ENCODE peak calls at places on chromosomes 6 and 20, in nine cellular contexts. L, H, I, Q, K, T, W, O and V are unnamed samples.

GRCh38 chr6:37279366-37280134 is 21.6 kb upstream of the TMEM217 start:
- DNase-seq in W (no peak), L (no peak), Q (no peak), O (peak; percentile 63), K (no peak), I (peak; percentile 80), T (peak; percentile 80), H (peak; percentile 71), V (peak; percentile 67)

GRCh38 chr6:141309295-141309694 is 823.4 kb upstream of the GJE1 start:
- DNase-seq in W (no peak), L (no peak), T (peak; percentile 9), Q (no peak), H (no peak), I (peak; percentile 41), O (no peak), K (no peak), V (no peak)

GRCh38 chr6:107668826-107669474 is 155.2 kb downstream of the SCML4 start:
- DNase-seq in I (no peak), K (no peak), O (no peak), T (no peak), Q (no peak), H (no peak), W (no peak), L (no peak), V (no peak)

GRCh38 chr20:14543040-14543439 is 205.6 kb upstream of the FLRT3 start:
- DNase-seq in O (no peak), H (no peak), L (no peak), Q (no peak), T (peak; percentile 23), W (no peak), K (no peak), I (no peak), V (no peak)

GRCh38 chr6:11414564-11414963 is 123.0 kb upstream of the TMEM170B start:
- DNase-seq in K (no peak), W (no peak), L (no peak), I (no peak), O (no peak), H (no peak), Q (no peak), T (no peak), V (peak; percentile 92)

GRCh38 chr20:50191065-50191565 is 485 bp downstream of the CEBPB start:
- DNase-seq in K (no peak), H (peak; percentile 77), O (no peak), W (no peak), Q (peak; percentile 47), I (peak; percentile 58), L (no peak), T (no peak), V (no peak)

GRCh38 chr6:110067837-110068591 is 89.9 kb downstream of the GPR6 start:
- DNase-seq in T (no peak), K (no peak), L (no peak), W (peak; percentile 54), O (no peak), Q (no peak), I (no peak), H (no peak), V (no peak)

GRCh38 chr20:57400821-57401564 is 9.8 kb downstream of the RBM38 start:
- DNase-seq in L (no peak), I (no peak), H (no peak), W (no peak), K (no peak), Q (no peak), T (no peak), O (no peak), V (no peak)

GRCh38 chr6:24501914-24502313 is 7.1 kb downstream of the ALDH5A1 start:
- DNase-seq in L (no peak), Q (no peak), W (no peak), O (no peak), T (no peak), K (peak; percentile 0), H (no peak), I (no peak), V (no peak)

GRCh38 chr6:160146454-160147145 is 25.0 kb downstream of the SLC22A1 start:
- DNase-seq in L (no peak), I (no peak), O (no peak), K (no peak), T (no peak), Q (no peak), H (no peak), W (no peak), V (no peak)

GRCh38 chr6:26328265-26328844 is 36.6 kb upstream of the BTN3A2 start:
- DNase-seq in O (no peak), W (no peak), I (peak; percentile 54), K (no peak), Q (no peak), H (no peak), T (no peak), L (no peak), V (no peak)

GRCh38 chr20:47551240-47551639 is 49.6 kb downstream of the NCOA3 start:
- DNase-seq in O (no peak), T (no peak), Q (no peak), I (no peak), W (no peak), K (no peak), H (no peak), L (no peak), V (no peak)

GRCh38 chr20:58752565-58752964 is 60.0 kb downstream of the NPEPL1 start:
- DNase-seq in O (no peak), K (no peak), I (no peak), W (no peak), L (no peak), T (no peak), H (no peak), Q (no peak), V (no peak)

DNA sequence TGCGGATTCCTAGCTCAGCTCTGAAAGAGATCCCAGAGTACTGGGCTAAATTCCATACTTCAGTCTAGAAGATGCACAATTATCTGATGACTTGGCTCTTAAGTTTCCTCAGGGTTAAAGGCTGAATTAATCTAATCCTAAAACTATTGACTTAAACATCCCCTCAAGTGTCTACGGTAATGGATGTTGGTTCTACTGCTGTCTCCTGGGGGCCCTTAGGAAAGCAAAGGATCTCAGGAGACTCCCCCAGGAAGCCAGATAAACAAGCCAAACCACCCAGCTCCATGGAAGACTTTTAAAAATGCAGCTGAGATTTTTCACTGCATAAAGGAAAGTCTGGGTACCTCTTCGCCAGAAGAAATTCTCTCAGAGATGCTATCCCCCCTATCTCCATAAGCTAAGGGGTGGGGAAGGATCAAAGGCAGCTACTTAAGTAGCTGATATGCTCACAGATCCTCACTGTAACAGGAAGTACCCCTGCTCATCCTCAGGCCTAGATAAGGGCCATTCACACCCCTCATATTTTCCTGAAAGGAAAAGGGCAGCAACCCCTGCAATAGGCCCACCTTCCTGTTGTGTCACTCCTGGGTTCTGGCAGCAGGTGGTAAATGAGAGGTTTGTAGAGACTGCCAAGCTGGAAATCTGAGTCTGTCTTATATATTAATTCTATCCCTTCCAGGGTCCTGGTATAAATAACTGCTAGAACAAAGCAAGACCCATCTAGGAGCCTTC is 9.3 kb downstream of the NDRG3 start:
- DNase-seq in L (no peak), K (no peak), I (no peak), O (no peak), H (no peak), T (no peak), W (no peak), Q (no peak), V (no peak)
- H3K4me3 ChIP-seq in L (no peak overlapping the region), K (no peak overlapping the region), I (no peak overlapping the region), O (no peak overlapping the region), H (no peak overlapping the region), T (no peak overlapping the region), W (no peak overlapping the region), Q (no peak overlapping the region), V (no peak overlapping the region)

DNA sequence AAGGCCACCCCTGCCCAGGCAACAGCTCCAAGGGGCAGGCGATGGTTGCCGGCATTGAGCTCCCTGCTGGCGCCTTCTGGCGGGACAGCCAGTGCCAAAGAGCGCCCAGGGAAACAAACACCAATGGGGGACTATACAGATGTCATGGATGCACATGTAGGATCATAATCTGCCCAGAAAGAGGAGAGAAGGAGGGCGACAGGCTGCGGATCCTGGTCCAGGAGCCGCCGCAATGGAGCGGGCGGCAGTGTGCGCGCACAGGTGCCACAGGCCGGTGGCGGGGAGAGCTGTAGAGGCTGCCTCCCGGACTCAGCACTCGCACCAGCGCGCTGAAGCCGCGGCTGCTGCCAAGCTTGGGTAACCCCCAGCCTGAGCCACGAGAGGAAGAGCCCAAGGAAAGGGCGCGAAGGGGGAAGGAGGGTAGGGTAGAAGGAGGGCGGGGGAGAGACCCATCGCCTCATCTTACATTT is 418 bp upstream of the FUT9 start:
- DNase-seq in H (no peak), I (no peak), W (peak; percentile 46), T (no peak), Q (no peak), K (no peak), O (no peak), L (no peak), V (no peak)
- TF ChIP-seq CTCF in H (no peak), I (no peak), W (no peak), T (no peak), Q (no peak), K (no peak), O (no peak), L (no peak), V (no peak)

DNA sequence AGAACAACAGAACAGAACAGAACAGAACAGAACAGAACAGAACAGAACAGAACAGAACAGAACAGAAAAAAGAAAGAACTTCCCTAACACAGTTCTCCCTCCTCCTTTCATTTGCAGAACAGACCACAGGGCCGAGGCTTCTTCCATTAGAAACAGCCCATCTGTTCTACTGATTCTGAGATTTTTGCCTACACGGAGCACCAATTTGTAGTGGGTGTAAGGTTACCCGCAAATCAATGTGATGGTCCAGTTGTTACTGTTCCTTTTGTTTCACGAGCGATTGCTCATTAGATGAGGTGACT is 734 bp upstream of the OGFRL1 start:
- DNase-seq in O (no peak), K (no peak), T (no peak), I (no peak), H (no peak), Q (no peak), L (no peak), W (no peak), V (no peak)
- H3K4me3 ChIP-seq in O (peak overlapping the region; percentile 70), K (peak overlapping the region; percentile 75), T (peak overlapping the region; percentile 50), I (peak overlapping the region; percentile 65), H (peak overlapping the region; percentile 75), Q (peak overlapping the region; percentile 35), L (peak overlapping the region; percentile 90), W (peak overlapping the region; percentile 62), V (peak overlapping the region; percentile 78)

GRCh38 chr6:30915591-30915946 is 1.5 kb downstream of the VARS2 start:
- DNase-seq in L (peak; percentile 79), I (peak; percentile 82), T (peak; percentile 78), O (peak; percentile 23), Q (no peak), W (peak; percentile 75), K (no peak), H (no peak), V (no peak)

GRCh38 chr6:30914854-30915590 is 984 bp downstream of the VARS2 start:
- DNase-seq in L (no peak), T (no peak), O (no peak), Q (no peak), K (no peak), W (peak; percentile 24), I (peak; percentile 2), H (no peak), V (no peak)

GRCh38 chr6:30913721-30914075 is 340 bp upstream of the VARS2 start:
- DNase-seq in H (peak; percentile 93), O (no peak), K (no peak), Q (no peak), I (peak; percentile 2), L (no peak), T (no peak), W (peak; percentile 7), V (no peak)

GRCh38 chr6:30912746-30913520 is 1.1 kb upstream of the VARS2 start:
- DNase-seq in O (no peak), W (no peak), T (no peak), Q (no peak), K (no peak), H (peak; percentile 62), I (no peak), L (no peak), V (no peak)

GRCh38 chr6:30914076-30914853 is at the start of gene VARS2:
- DNase-seq in I (peak; percentile 92), O (peak; percentile 64), K (peak; percentile 95), Q (peak; percentile 93), T (peak; percentile 92), H (peak; percentile 96), L (peak; percentile 86), W (peak; percentile 94), V (no peak)
- TF ChIP-seq CTCF in I (peak; percentile 37), O (peak; percentile 55), K (peak; percentile 67), Q (no peak), T (peak; percentile 40), H (peak; percentile 27), L (peak; percentile 44), W (peak; percentile 51), V (peak; percentile 41)